ENCODE peak calls at places on chromosomes 5 and 9, in four cellular contexts. N, I, Q and K are unnamed samples.

GRCh38 chr5:31611002-31611401 is 27.9 kb upstream of the PDZD2 start:
- DNase-seq in N (no peak), I (no peak), Q (no peak), K (no peak)

GRCh38 chr5:145943674-145944121 is 7.3 kb downstream of the SH3RF2 start:
- DNase-seq in N (no peak), I (no peak), Q (no peak), K (no peak)

GRCh38 chr5:141866111-141866510 is 12.1 kb downstream of the PCDH1 start:
- DNase-seq in N (no peak), I (no peak), Q (no peak), K (no peak)

GRCh38 chr5:109479260-109479860 is 69.6 kb upstream of the PJA2 start:
- DNase-seq in N (no peak), I (no peak), Q (no peak), K (no peak)

GRCh38 chr5:16577677-16578076 is 39.1 kb downstream of the RETREG1 start:
- DNase-seq in N (no peak), I (no peak), Q (no peak), K (no peak)

GRCh38 chr9:99180662-99181061 is 41.1 kb downstream of the ALG2 start:
- DNase-seq in N (no peak), I (no peak), Q (no peak), K (no peak)

GRCh38 chr9:89658931-89659330 is 54.1 kb downstream of the GADD45G start:
- DNase-seq in N (no peak), I (no peak), Q (no peak), K (no peak)

GRCh38 chr5:67693956-67694564 is 497.5 kb upstream of the CD180 start:
- DNase-seq in N (no peak), I (peak), Q (no peak), K (no peak)

GRCh38 chr5:150663936-150664335 is 2.9 kb downstream of the MYOZ3 start:
- DNase-seq in N (no peak), I (no peak), Q (no peak), K (no peak)

GRCh38 chr5:15008476-15008875 is 136.9 kb upstream of the ANKH start:
- DNase-seq in N (peak), I (peak), Q (peak), K (no peak)

GRCh38 chr5:107950774-107951173 is 280.0 kb upstream of the EFNA5 start:
- DNase-seq in N (no peak), I (no peak), Q (no peak), K (peak)

GRCh38 chr9:125747053-125747764 is at the start of gene PBX3:
- DNase-seq in N (peak), I (no peak), Q (peak), K (no peak)